ENCODE peak calls at places on chromosomes 5 and 9, in seven cellular contexts. X, B, I, Y, R, T and L are unnamed samples.
A peak's percentile ranks its signal among the peaks of the same experiment; 100 is the strongest.

GRCh38 chr5:30401479-30402058 is 791.9 kb upstream of the CDH6 start:
- DNase-seq in X (peak; percentile 43), B (peak; percentile 43), I (peak; percentile 71), Y (peak; percentile 23), R (peak; percentile 57), T (no peak), L (peak; percentile 48)

GRCh38 chr9:99030082-99030481 is 74.8 kb upstream of the TGFBR1 start:
- DNase-seq in X (no peak), B (no peak), I (no peak), Y (peak; percentile 92), R (no peak), T (peak; percentile 68), L (peak; percentile 99)

GRCh38 chr5:154646841-154647759 is 108.1 kb upstream of the LARP1 start:
- DNase-seq in X (peak; percentile 77), B (no peak), I (peak; percentile 89), Y (peak; percentile 49), R (peak; percentile 73), T (peak; percentile 45), L (peak; percentile 12)

GRCh38 chr9:130058154-130058553 is 4.4 kb downstream of the GPR107 start:
- DNase-seq in X (no peak), B (no peak), I (peak; percentile 33), Y (peak; percentile 46), R (no peak), T (no peak), L (no peak)

GRCh38 chr5:8827701-8828100 is 718.2 kb downstream of the SEMA5A start:
- DNase-seq in X (no peak), B (no peak), I (no peak), Y (peak; percentile 64), R (no peak), T (no peak), L (peak; percentile 57)

GRCh38 chr5:88760512-88760911 is 122.5 kb downstream of the MEF2C start:
- DNase-seq in X (no peak), B (no peak), I (no peak), Y (no peak), R (no peak), T (no peak), L (no peak)

GRCh38 chr5:11918463-11919045 is 14.3 kb upstream of the CTNND2 start:
- DNase-seq in X (no peak), B (no peak), I (no peak), Y (no peak), R (no peak), T (no peak), L (no peak)

GRCh38 chr5:174271316-174271715 is 225.8 kb downstream of the NSG2 start:
- DNase-seq in X (no peak), B (no peak), I (no peak), Y (no peak), R (no peak), T (no peak), L (no peak)

GRCh38 chr9:110669439-110669838 is 848 bp downstream of the MUSK start:
- DNase-seq in X (no peak), B (no peak), I (no peak), Y (peak; percentile 28), R (no peak), T (no peak), L (no peak)

GRCh38 chr5:179806250-179807045 is at the start of gene MGAT4B:
- DNase-seq in X (peak; percentile 64), B (no peak), I (peak; percentile 83), Y (peak; percentile 70), R (peak; percentile 78), T (peak; percentile 60), L (peak; percentile 70)

GRCh38 chr9:138103824-138104206 is 226.2 kb downstream of the CACNA1B start:
- DNase-seq in X (no peak), B (no peak), I (no peak), Y (no peak), R (peak; percentile 35), T (no peak), L (no peak)

GRCh38 chr9:135302329-135303279 is 177.0 kb upstream of the PPP1R26 start:
- DNase-seq in X (no peak), B (no peak), I (no peak), Y (no peak), R (peak; percentile 29), T (no peak), L (no peak)

GRCh38 chr5:146463446-146463845 is 16.3 kb downstream of the TCERG1 start:
- DNase-seq in X (no peak), B (no peak), I (no peak), Y (no peak), R (no peak), T (no peak), L (no peak)

GRCh38 chr5:120684213-120684612 is 220.1 kb downstream of the PRR16 start:
- DNase-seq in X (no peak), B (no peak), I (no peak), Y (no peak), R (no peak), T (no peak), L (peak; percentile 33)

GRCh38 chr5:54009357-54009756 is 301.0 kb downstream of the ARL15 start:
- DNase-seq in X (no peak), B (no peak), I (no peak), Y (no peak), R (no peak), T (no peak), L (no peak)

GRCh38 chr9:108382267-108382666 is 473.5 kb downstream of the ACTL7B start:
- DNase-seq in X (no peak), B (no peak), I (no peak), Y (no peak), R (no peak), T (no peak), L (no peak)

GRCh38 chr5:150846651-150847333 is 471 bp downstream of the IRGM start:
- DNase-seq in X (peak; percentile 69), B (peak; percentile 58), I (peak; percentile 95), Y (peak; percentile 88), R (peak; percentile 51), T (peak; percentile 66), L (peak; percentile 88)

GRCh38 chr5:165630211-165630866 is 2124.9 kb downstream of the MAT2B start:
- DNase-seq in X (peak; percentile 78), B (peak; percentile 76), I (peak; percentile 85), Y (peak; percentile 78), R (peak; percentile 64), T (peak; percentile 12), L (peak; percentile 64)

GRCh38 chr5:82765765-82766164 is 311.4 kb downstream of the TMEM167A start:
- DNase-seq in X (no peak), B (no peak), I (no peak), Y (no peak), R (no peak), T (no peak), L (no peak)

GRCh38 chr5:82766216-82766615 is 311.0 kb downstream of the TMEM167A start:
- DNase-seq in X (no peak), B (no peak), I (no peak), Y (no peak), R (no peak), T (no peak), L (no peak)

GRCh38 chr5:82758881-82759280 is 318.3 kb downstream of the TMEM167A start:
- DNase-seq in X (no peak), B (no peak), I (no peak), Y (no peak), R (no peak), T (no peak), L (no peak)

GRCh38 chr5:82760856-82761255 is 316.3 kb downstream of the TMEM167A start:
- DNase-seq in X (no peak), B (no peak), I (no peak), Y (no peak), R (no peak), T (no peak), L (no peak)
- H3K23ac ChIP-seq in X (no peak overlapping the region), B (no peak overlapping the region), I (no peak overlapping the region), Y (no peak overlapping the region), R (no peak overlapping the region), T (no peak overlapping the region), L (no peak overlapping the region)

GRCh38 chr5:109921735-109922395 is 232.1 kb downstream of the MAN2A1 start:
- DNase-seq in X (no peak), B (no peak), I (no peak), Y (no peak), R (no peak), T (no peak), L (no peak)
- H3K23ac ChIP-seq in X (no peak overlapping the region), B (no peak overlapping the region), I (no peak overlapping the region), Y (no peak overlapping the region), R (no peak overlapping the region), T (no peak overlapping the region), L (no peak overlapping the region)

GRCh38 chr9:104263942-104264341 is 169.8 kb downstream of the SMC2 start:
- DNase-seq in X (no peak), B (no peak), I (no peak), Y (no peak), R (no peak), T (no peak), L (no peak)

GRCh38 chr9:104256710-104257091 is 162.6 kb downstream of the SMC2 start:
- DNase-seq in X (no peak), B (no peak), I (no peak), Y (no peak), R (no peak), T (no peak), L (no peak)

GRCh38 chr9:104258289-104259045 is 164.4 kb downstream of the SMC2 start:
- DNase-seq in X (peak; percentile 38), B (no peak), I (peak; percentile 79), Y (no peak), R (peak; percentile 51), T (no peak), L (no peak)

GRCh38 chr9:104256031-104256709 is 162.1 kb downstream of the SMC2 start:
- DNase-seq in X (no peak), B (no peak), I (no peak), Y (no peak), R (no peak), T (no peak), L (no peak)

DNA sequence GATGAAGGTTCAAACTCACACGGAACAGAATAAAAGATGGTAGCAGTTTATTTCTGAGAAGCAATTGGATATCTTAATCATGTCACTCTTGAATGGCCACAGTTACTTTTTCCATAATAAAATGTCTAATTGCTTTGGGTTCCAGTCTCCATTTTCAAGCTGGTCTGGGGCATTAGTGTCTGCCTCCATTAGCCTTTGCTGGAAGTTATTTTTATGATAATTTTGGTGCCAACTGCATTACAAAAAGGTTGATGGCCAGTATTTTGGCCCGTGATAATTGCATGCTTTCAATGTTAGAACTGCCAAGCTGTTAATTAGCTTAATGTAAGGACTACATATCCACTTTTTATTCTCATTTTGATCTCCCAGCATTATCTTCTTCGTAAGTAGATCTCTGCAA is 165.9 kb downstream of the SMC2 start:
- DNase-seq in X (no peak), B (no peak), I (no peak), Y (no peak), R (no peak), T (no peak), L (no peak)
- H3K23ac ChIP-seq in X (no peak overlapping the region), B (no peak overlapping the region), I (no peak overlapping the region), Y (no peak overlapping the region), R (no peak overlapping the region), T (no peak overlapping the region), L (no peak overlapping the region)

GRCh38 chr5:168415971-168416370 is 70.3 kb upstream of the RARS1 start:
- DNase-seq in X (no peak), B (no peak), I (no peak), Y (no peak), R (no peak), T (no peak), L (no peak)

GRCh38 chr5:168422431-168422830 is 63.8 kb upstream of the RARS1 start:
- DNase-seq in X (no peak), B (no peak), I (peak; percentile 57), Y (no peak), R (no peak), T (peak; percentile 14), L (no peak)

GRCh38 chr5:168413596-168413995 is 72.7 kb upstream of the RARS1 start:
- DNase-seq in X (no peak), B (no peak), I (no peak), Y (no peak), R (no peak), T (no peak), L (no peak)

GRCh38 chr5:168420461-168420860 is 65.8 kb upstream of the RARS1 start:
- DNase-seq in X (no peak), B (no peak), I (no peak), Y (no peak), R (no peak), T (no peak), L (no peak)

GRCh38 chr5:168417731-168418429 is 68.4 kb upstream of the RARS1 start:
- DNase-seq in X (no peak), B (no peak), I (no peak), Y (no peak), R (no peak), T (no peak), L (peak; percentile 62)
- H3K23ac ChIP-seq in X (no peak overlapping the region), B (peak overlapping the region; percentile 34), I (no peak overlapping the region), Y (no peak overlapping the region), R (no peak overlapping the region), T (no peak overlapping the region), L (no peak overlapping the region)